ENCODE peak calls at places on chromosomes 6 and 20, in nine cellular contexts. G, B, I, Q, J, M, R, A and O are unnamed samples.

GRCh38 chr6:113570176-113570575 is 287.0 kb upstream of the MARCKS start:
- DNase-seq in G (no peak), B (no peak), I (no peak), Q (no peak), J (no peak), M (no peak), R (no peak), A (no peak), O (no peak)

GRCh38 chr6:167127785-167128531 is 5.1 kb downstream of the CCR6 start:
- DNase-seq in G (no peak), B (no peak), I (no peak), Q (no peak), J (no peak), M (no peak), R (no peak), A (no peak), O (no peak)

GRCh38 chr6:29649701-29650673 is 6.9 kb upstream of the MOG start:
- DNase-seq in G (peak), B (peak), I (peak), Q (peak), J (peak), M (peak), R (peak), A (peak), O (peak)

GRCh38 chr6:125480571-125480970 is 178.8 kb upstream of the HDDC2 start:
- DNase-seq in G (no peak), B (no peak), I (no peak), Q (no peak), J (no peak), M (no peak), R (no peak), A (no peak), O (no peak)

GRCh38 chr20:36573103-36573797 is at the start of gene TGIF2:
- DNase-seq in G (peak), B (peak), I (peak), Q (peak), J (no peak), M (peak), R (peak), A (peak), O (peak)

GRCh38 chr6:34370371-34370770 is 22.1 kb downstream of the NUDT3 start:
- DNase-seq in G (no peak), B (no peak), I (no peak), Q (no peak), J (no peak), M (no peak), R (no peak), A (no peak), O (no peak)

GRCh38 chr6:140817176-140817575 is 1315.5 kb upstream of the GJE1 start:
- DNase-seq in G (no peak), B (no peak), I (no peak), Q (no peak), J (no peak), M (no peak), R (no peak), A (no peak), O (no peak)

GRCh38 chr6:170132011-170132521 is 158.8 kb downstream of the DLL1 start:
- DNase-seq in G (no peak), B (no peak), I (no peak), Q (no peak), J (no peak), M (no peak), R (no peak), A (no peak), O (no peak)

GRCh38 chr6:156582509-156582992 is 194.6 kb upstream of the ARID1B start:
- DNase-seq in G (no peak), B (no peak), I (no peak), Q (no peak), J (no peak), M (no peak), R (no peak), A (no peak), O (peak)

GRCh38 chr20:61684583-61685235 is 381.0 kb downstream of the TAF4 start:
- DNase-seq in G (peak), B (no peak), I (no peak), Q (no peak), J (no peak), M (no peak), R (no peak), A (no peak), O (no peak)

GRCh38 chr6:126293891-126294524 is 45.9 kb upstream of the CENPW start:
- DNase-seq in G (no peak), B (no peak), I (no peak), Q (no peak), J (no peak), M (no peak), R (no peak), A (no peak), O (no peak)

GRCh38 chr20:43836790-43837189 is 77.9 kb upstream of the TOX2 start:
- DNase-seq in G (no peak), B (no peak), I (peak), Q (no peak), J (no peak), M (no peak), R (no peak), A (no peak), O (no peak)

GRCh38 chr20:34768105-34768504 is 57.3 kb downstream of the NCOA6 start:
- DNase-seq in G (no peak), B (no peak), I (no peak), Q (no peak), J (no peak), M (no peak), R (peak), A (no peak), O (no peak)

GRCh38 chr6:131281471-131282270 is 146.4 kb downstream of the AKAP7 start:
- DNase-seq in G (peak), B (no peak), I (no peak), Q (no peak), J (no peak), M (no peak), R (no peak), A (peak), O (peak)

GRCh38 chr6:87654117-87654516 is 47.9 kb downstream of the AKIRIN2 start:
- DNase-seq in G (no peak), B (no peak), I (no peak), Q (no peak), J (no peak), M (no peak), R (no peak), A (no peak), O (no peak)
- TF ChIP-seq CTCF in G (no peak), B (no peak), I (no peak), Q (no peak), J (no peak), M (no peak), R (no peak), A (no peak), O (no peak)

DNA sequence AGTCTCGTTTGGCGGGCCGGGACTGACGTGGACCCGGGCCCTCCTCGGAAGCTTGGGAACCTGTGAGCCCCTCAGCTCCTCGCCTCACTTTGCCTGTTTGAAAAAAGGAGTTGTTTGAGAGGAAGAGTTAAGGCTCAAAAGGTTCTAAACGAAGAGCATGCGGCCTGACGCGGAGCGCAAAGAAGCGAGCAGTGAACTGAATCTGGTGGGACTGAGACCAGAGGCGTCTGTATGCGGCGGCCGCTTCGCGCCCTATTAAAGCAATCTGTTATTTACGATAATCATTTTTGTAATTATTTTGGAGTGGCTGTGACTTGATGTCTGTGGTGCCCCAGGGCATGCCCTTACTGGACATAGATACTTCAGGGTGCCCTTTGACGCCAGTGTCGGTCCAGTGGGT is 3.3 kb upstream of the TFAP2C start:
- DNase-seq in G (no peak), B (no peak), I (no peak), Q (no peak), J (no peak), M (no peak), R (no peak), A (no peak), O (no peak)
- TF ChIP-seq CTCF in G (no peak), B (no peak), I (no peak), Q (no peak), J (no peak), M (no peak), R (no peak), A (no peak), O (no peak)

GRCh38 chr6:68634503-68635411 is at the start of gene ADGRB3:
- DNase-seq in G (peak), B (peak), I (peak), Q (peak), J (peak), M (peak), R (peak), A (peak), O (peak)
- TF ChIP-seq CTCF in G (no peak), B (no peak), I (peak), Q (no peak), J (no peak), M (no peak), R (no peak), A (peak), O (no peak)

GRCh38 chr6:116451916-116452315 is 9.3 kb upstream of the CALHM6 start:
- DNase-seq in G (no peak), B (no peak), I (no peak), Q (no peak), J (no peak), M (no peak), R (no peak), A (no peak), O (no peak)

GRCh38 chr6:116447052-116447451 is 14.1 kb upstream of the CALHM6 start:
- DNase-seq in G (no peak), B (no peak), I (no peak), Q (no peak), J (no peak), M (no peak), R (no peak), A (no peak), O (no peak)

GRCh38 chr6:116447496-116448011 is 13.6 kb upstream of the CALHM6 start:
- DNase-seq in G (no peak), B (no peak), I (no peak), Q (no peak), J (no peak), M (no peak), R (peak), A (no peak), O (no peak)

GRCh38 chr6:116450769-116451740 is 10.1 kb upstream of the CALHM6 start:
- DNase-seq in G (peak), B (no peak), I (no peak), Q (no peak), J (no peak), M (no peak), R (no peak), A (no peak), O (peak)

GRCh38 chr6:116450185-116450710 is 10.9 kb upstream of the CALHM6 start:
- DNase-seq in G (no peak), B (no peak), I (no peak), Q (no peak), J (no peak), M (no peak), R (no peak), A (no peak), O (no peak)
- TF ChIP-seq CTCF in G (no peak), B (no peak), I (no peak), Q (no peak), J (no peak), M (no peak), R (no peak), A (no peak), O (no peak)

GRCh38 chr20:63222541-63222940 is 6.6 kb upstream of the YTHDF1 start:
- DNase-seq in G (peak), B (no peak), I (peak), Q (no peak), J (no peak), M (no peak), R (no peak), A (no peak), O (no peak)

GRCh38 chr20:63225082-63225454 is 9.1 kb upstream of the YTHDF1 start:
- DNase-seq in G (no peak), B (no peak), I (no peak), Q (no peak), J (no peak), M (no peak), R (no peak), A (no peak), O (no peak)

GRCh38 chr20:63223826-63224207 is 7.9 kb upstream of the YTHDF1 start:
- DNase-seq in G (no peak), B (no peak), I (no peak), Q (no peak), J (no peak), M (no peak), R (no peak), A (no peak), O (no peak)

GRCh38 chr20:63224272-63225081 is 8.5 kb upstream of the YTHDF1 start:
- DNase-seq in G (no peak), B (peak), I (no peak), Q (peak), J (no peak), M (peak), R (no peak), A (no peak), O (peak)

GRCh38 chr20:63223121-63223825 is 7.3 kb upstream of the YTHDF1 start:
- DNase-seq in G (peak), B (peak), I (peak), Q (no peak), J (no peak), M (peak), R (no peak), A (peak), O (peak)
- TF ChIP-seq CTCF in G (peak), B (peak), I (peak), Q (peak), J (peak), M (peak), R (peak), A (peak), O (peak)